ENCODE peak calls at places on chromosome 15, in four cellular contexts. N, Y, I and D are unnamed samples.

GRCh38 chr15:46815765-46816164 is 901.5 kb upstream of the SEMA6D start:
- DNase-seq in Y (peak), N (no peak), I (no peak), D (no peak)

GRCh38 chr15:39586387-39587171 is 5.7 kb downstream of the THBS1 start:
- DNase-seq in I (no peak), Y (no peak), N (no peak), D (no peak)

GRCh38 chr15:67882487-67883227 is 42.8 kb upstream of the RNU6-1 start:
- DNase-seq in I (peak), Y (no peak), N (no peak), D (peak)

GRCh38 chr15:77107068-77107467 is 36.2 kb upstream of the TSPAN3 start:
- DNase-seq in Y (no peak), I (no peak), N (no peak), D (no peak)

GRCh38 chr15:62509395-62509973 is 344.4 kb upstream of the C2CD4B start:
- DNase-seq in I (no peak), Y (no peak), N (no peak), D (no peak)

GRCh38 chr15:32029409-32029861 is 880 bp upstream of the CHRNA7 start:
- DNase-seq in N (no peak), Y (peak), I (peak), D (no peak)

GRCh38 chr15:92455271-92455670 is 61.6 kb downstream of the ST8SIA2 start:
- DNase-seq in Y (no peak), N (no peak), I (no peak), D (no peak)

GRCh38 chr15:49380912-49381311 is 42.1 kb upstream of the FGF7 start:
- DNase-seq in N (no peak), Y (no peak), I (no peak), D (no peak)

GRCh38 chr15:78070049-78070698 is 7.3 kb downstream of the TBC1D2B start:
- DNase-seq in N (no peak), I (peak), Y (no peak), D (no peak)

GRCh38 chr15:50883903-50884302 is 24.6 kb upstream of the AP4E1 start:
- DNase-seq in N (no peak), Y (no peak), I (peak), D (no peak)

GRCh38 chr15:35673093-35673573 is 127.2 kb upstream of the DPH6 start:
- DNase-seq in Y (no peak), I (peak), N (no peak), D (no peak)

GRCh38 chr15:57091626-57092025 is 173.2 kb downstream of the TCF12 start:
- DNase-seq in I (no peak), N (no peak), Y (no peak), D (no peak)

GRCh38 chr15:51144021-51144532 is 49.4 kb upstream of the TNFAIP8L3 start:
- DNase-seq in N (no peak), Y (no peak), I (no peak), D (no peak)

GRCh38 chr15:49421991-49422390 is 1.1 kb upstream of the FGF7 start:
- DNase-seq in N (no peak), I (peak), Y (no peak), D (no peak)

GRCh38 chr15:25776071-25776740 is 86.9 kb downstream of the ATP10A start:
- DNase-seq in I (no peak), Y (no peak), N (no peak), D (peak)

GRCh38 chr15:39435244-39435643 is 145.6 kb upstream of the THBS1 start:
- DNase-seq in N (no peak), I (no peak), Y (no peak), D (no peak)

GRCh38 chr15:70336425-70337009 is 238.8 kb upstream of the TLE3 start:
- DNase-seq in Y (no peak), I (no peak), N (no peak), D (no peak)

GRCh38 chr15:84659904-84660781 is 2.1 kb upstream of the NMB start:
- DNase-seq in Y (no peak), N (no peak), I (no peak), D (no peak)

GRCh38 chr15:66290518-66290917 is 2.9 kb upstream of the DIS3L start:
- DNase-seq in I (peak), N (no peak), Y (no peak), D (no peak)

GRCh38 chr15:31133890-31134289 is 32.4 kb upstream of the TRPM1 start:
- DNase-seq in I (no peak), N (no peak), Y (no peak), D (no peak)

GRCh38 chr15:94411279-94411678 is 179.9 kb downstream of the MCTP2 start:
- DNase-seq in N (no peak), Y (no peak), I (no peak), D (no peak)

GRCh38 chr15:31197497-31198414 is 96.2 kb upstream of the TRPM1 start:
- DNase-seq in Y (no peak), N (no peak), I (peak), D (no peak)